ENCODE peak calls at places on chromosomes 11 and 22, in nine cellular contexts. S is HT1080; O is RCC 7860; G is posterior cingulate gyrus; V is brain pericyte; K is activated naive CD8-positive, alpha-beta T cell treated with anti-CD3 and anti-CD28 coated beads for 36 hours; J is fibroblast of the conjunctiva; D is A549; H is stimulated activated CD8-positive, alpha-beta memory T cell treated with anti-CD3 and anti-CD28 coated beads, Interleukin-2, amount 100 ng/mL, for 1 hour. Q is an unnamed sample.
A peak's percentile ranks its signal among the peaks of the same experiment; 100 is the strongest.

GRCh38 chr11:82225930-82226329 is 507.7 kb downstream of the FAM181B start:
- DNase-seq in J (no peak), O (no peak), S (no peak), V (no peak), D (no peak), G (no peak), H (no peak), K (no peak), Q (peak; percentile 15)

GRCh38 chr22:32043391-32043790 is 330 bp downstream of the SLC5A1 start:
- DNase-seq in K (no peak), J (no peak), H (no peak), G (no peak), S (no peak), D (no peak), O (no peak), V (no peak), Q (no peak)

GRCh38 chr11:7874061-7874460 is 57.0 kb downstream of the OR10A6 start:
- DNase-seq in K (no peak), J (no peak), G (no peak), D (no peak), O (no peak), S (no peak), V (no peak), H (no peak), Q (no peak)

GRCh38 chr11:103924166-103925013 is 112.0 kb upstream of the DDI1 start:
- DNase-seq in D (no peak), O (no peak), S (no peak), V (no peak), G (no peak), H (no peak), J (no peak), K (no peak), Q (no peak)

GRCh38 chr11:92879086-92879485 is 90.4 kb upstream of the MTNR1B start:
- DNase-seq in O (no peak), K (no peak), S (no peak), G (no peak), J (no peak), D (no peak), V (no peak), H (no peak), Q (no peak)

GRCh38 chr22:23530106-23530505 is 50.0 kb downstream of the IGLL1 start:
- DNase-seq in D (no peak), K (no peak), S (no peak), J (no peak), G (no peak), O (no peak), H (no peak), V (no peak), Q (no peak)

GRCh38 chr11:2518112-2518982 is 73.5 kb downstream of the KCNQ1 start:
- DNase-seq in H (no peak), D (no peak), V (no peak), G (no peak), O (no peak), J (no peak), S (no peak), K (no peak), Q (no peak)

GRCh38 chr11:2383823-2384722 is 7.0 kb downstream of the CD81 start:
- DNase-seq in O (no peak), J (no peak), H (no peak), G (no peak), K (no peak), D (no peak), V (no peak), S (no peak), Q (no peak)

GRCh38 chr11:118212131-118212725 is 12.6 kb downstream of the JAML start:
- DNase-seq in H (no peak), K (no peak), S (no peak), G (no peak), D (no peak), O (no peak), V (no peak), J (no peak), Q (no peak)

GRCh38 chr22:36182056-36182455 is 19.6 kb downstream of the APOL4 start:
- DNase-seq in K (no peak), S (no peak), J (no peak), O (no peak), V (no peak), G (no peak), D (no peak), H (no peak), Q (no peak)

GRCh38 chr11:46898396-46899095 is 19.8 kb downstream of the LRP4 start:
- DNase-seq in O (no peak), V (no peak), J (no peak), G (no peak), S (no peak), D (no peak), K (no peak), H (no peak), Q (no peak)

GRCh38 chr11:134625151-134625550 is 213.1 kb upstream of the B3GAT1 start:
- DNase-seq in G (no peak), H (no peak), D (no peak), O (no peak), K (no peak), S (no peak), J (no peak), V (no peak), Q (no peak)

GRCh38 chr11:123707606-123708205 is 33.8 kb downstream of the ZNF202 start:
- DNase-seq in O (peak; percentile 18), H (peak; percentile 18), K (peak; percentile 50), D (peak; percentile 60), G (peak; percentile 86), V (peak; percentile 10), S (peak; percentile 44), J (peak; percentile 34), Q (peak; percentile 61)

GRCh38 chr11:125886997-125887372 is 483 bp upstream of the HYLS1 start:
- DNase-seq in J (peak; percentile 12), O (peak; percentile 45), G (peak; percentile 33), K (peak; percentile 52), D (peak; percentile 67), V (no peak), H (no peak), S (no peak), Q (no peak)

GRCh38 chr11:76766521-76766920 is 16.6 kb upstream of the TSKU start:
- DNase-seq in K (no peak), S (no peak), O (no peak), V (no peak), J (no peak), G (no peak), H (no peak), D (no peak), Q (no peak)

GRCh38 chr11:117219001-117219400 is 12.9 kb downstream of the PCSK7 start:
- DNase-seq in V (no peak), O (no peak), J (no peak), S (no peak), G (no peak), H (no peak), D (no peak), K (no peak), Q (no peak)

GRCh38 chr22:16793831-16794230 is 31.4 kb downstream of the XKR3 start:
- DNase-seq in S (no peak), V (no peak), H (no peak), K (no peak), J (no peak), O (no peak), G (no peak), D (no peak), Q (no peak)

GRCh38 chr11:129313588-129314288 is 61.9 kb upstream of the BARX2 start:
- DNase-seq in H (no peak), D (no peak), K (no peak), O (no peak), J (no peak), S (no peak), V (no peak), G (no peak), Q (peak; percentile 23)

GRCh38 chr11:62652156-62653006 is 721 bp downstream of the INTS5 start:
- DNase-seq in V (no peak), D (no peak), S (no peak), K (peak; percentile 27), G (no peak), H (no peak), J (no peak), O (no peak), Q (no peak)

GRCh38 chr11:44595964-44596381 is 30.5 kb downstream of the CD82 start:
- DNase-seq in S (no peak), G (peak; percentile 62), J (no peak), K (no peak), V (no peak), O (no peak), D (no peak), H (no peak), Q (no peak)

GRCh38 chr22:24063986-24064385 is 52.9 kb downstream of the CABIN1 start:
- DNase-seq in D (no peak), G (no peak), H (no peak), O (no peak), S (no peak), K (no peak), V (no peak), J (no peak), Q (no peak)

GRCh38 chr11:60782393-60783140 is 2.6 kb upstream of the MS4A10 start:
- DNase-seq in K (no peak), D (no peak), G (no peak), J (no peak), O (no peak), H (no peak), S (no peak), V (no peak), Q (no peak)

GRCh38 chr11:76087749-76088148 is 118.6 kb downstream of the WNT11 start:
- DNase-seq in O (no peak), S (no peak), K (no peak), G (no peak), J (no peak), V (no peak), D (no peak), H (no peak), Q (no peak)

GRCh38 chr11:80651004-80651403 is 1210.2 kb upstream of the TENM4 start:
- DNase-seq in H (no peak), D (no peak), V (no peak), S (no peak), G (no peak), K (no peak), J (no peak), O (no peak), Q (no peak)

GRCh38 chr22:50732681-50733080 is 5.3 kb upstream of the ACR start:
- DNase-seq in K (no peak), O (no peak), H (no peak), J (no peak), V (no peak), S (no peak), D (no peak), G (no peak), Q (no peak)

GRCh38 chr11:66181632-66182345 is 86.7 kb upstream of the RAB1B start:
- DNase-seq in J (no peak), H (no peak), G (no peak), V (no peak), O (no peak), D (no peak), K (no peak), S (no peak), Q (no peak)

GRCh38 chr11:125112235-125112604 is 794 bp upstream of the TMEM218 start:
- DNase-seq in V (no peak), H (no peak), J (no peak), D (no peak), G (no peak), K (no peak), O (no peak), S (no peak), Q (no peak)

GRCh38 chr22:44758354-44758969 is 6.1 kb downstream of the ARHGAP8 start:
- DNase-seq in S (peak; percentile 28), V (no peak), G (no peak), D (no peak), O (peak; percentile 12), H (no peak), K (no peak), J (peak; percentile 16), Q (peak; percentile 54)

GRCh38 chr22:44707752-44708151 is 5.7 kb downstream of the PRR5 start:
- DNase-seq in J (no peak), H (no peak), V (no peak), K (no peak), D (no peak), S (peak; percentile 36), G (no peak), O (peak; percentile 52), Q (no peak)